ENCODE peak calls at places on chromosomes 3 and 15, in six cellular contexts. One of them, this sample, is unnamed.

GRCh38 chr3:131655076-131655685 is 152.4 kb upstream of the MRPL3 start:
- DNase-seq in thoracic aorta: no peak
- DNase-seq in tibial artery: no peak
- DNase-seq in GM23248: peak; percentile 62
- DNase-seq in left ventricle myocardium inferior: no peak
- DNase-seq in fibroblast of lung: no peak
- DNase-seq in this sample: no peak

GRCh38 chr3:67468511-67468910 is 185.9 kb downstream of the SUCLG2 start:
- DNase-seq in fibroblast of lung: peak; percentile 80
- DNase-seq in GM23248: no peak
- DNase-seq in tibial artery: no peak
- DNase-seq in left ventricle myocardium inferior: no peak
- DNase-seq in thoracic aorta: no peak
- DNase-seq in this sample: no peak

GRCh38 chr15:92394327-92395175 is 870 bp downstream of the ST8SIA2 start:
- DNase-seq in left ventricle myocardium inferior: no peak
- DNase-seq in tibial artery: no peak
- DNase-seq in thoracic aorta: no peak
- DNase-seq in GM23248: no peak
- DNase-seq in fibroblast of lung: peak; percentile 24
- DNase-seq in this sample: no peak

GRCh38 chr15:82951472-82952155 is 906 bp downstream of the HOMER2 start:
- DNase-seq in left ventricle myocardium inferior: no peak
- DNase-seq in GM23248: peak; percentile 75
- DNase-seq in fibroblast of lung: no peak
- DNase-seq in thoracic aorta: no peak
- DNase-seq in tibial artery: no peak
- DNase-seq in this sample: no peak

GRCh38 chr15:73959012-73959581 is 32.8 kb downstream of the LOXL1 start:
- DNase-seq in fibroblast of lung: no peak
- DNase-seq in left ventricle myocardium inferior: no peak
- DNase-seq in GM23248: peak; percentile 40
- DNase-seq in thoracic aorta: no peak
- DNase-seq in tibial artery: no peak
- DNase-seq in this sample: no peak

GRCh38 chr3:11807651-11808050 is 39.0 kb downstream of the TAMM41 start:
- DNase-seq in left ventricle myocardium inferior: no peak
- DNase-seq in fibroblast of lung: no peak
- DNase-seq in tibial artery: no peak
- DNase-seq in thoracic aorta: no peak
- DNase-seq in GM23248: peak; percentile 80
- DNase-seq in this sample: no peak

GRCh38 chr3:11195201-11195600 is 40.9 kb downstream of the HRH1 start:
- DNase-seq in thoracic aorta: no peak
- DNase-seq in tibial artery: no peak
- DNase-seq in fibroblast of lung: peak; percentile 20
- DNase-seq in GM23248: peak; percentile 35
- DNase-seq in left ventricle myocardium inferior: no peak
- DNase-seq in this sample: no peak

GRCh38 chr3:34073961-34074360 is 275.5 kb downstream of the PDCD6IP start:
- DNase-seq in fibroblast of lung: no peak
- DNase-seq in tibial artery: no peak
- DNase-seq in left ventricle myocardium inferior: no peak
- DNase-seq in GM23248: no peak
- DNase-seq in thoracic aorta: no peak
- DNase-seq in this sample: no peak

GRCh38 chr3:174358252-174358651 is 500.9 kb upstream of the NAALADL2 start:
- DNase-seq in GM23248: no peak
- DNase-seq in tibial artery: no peak
- DNase-seq in fibroblast of lung: no peak
- DNase-seq in thoracic aorta: no peak
- DNase-seq in left ventricle myocardium inferior: no peak
- DNase-seq in this sample: no peak

GRCh38 chr3:136149569-136150136 is 46.5 kb downstream of the MSL2 start:
- DNase-seq in left ventricle myocardium inferior: no peak
- DNase-seq in thoracic aorta: no peak
- DNase-seq in GM23248: peak; percentile 54
- DNase-seq in fibroblast of lung: peak; percentile 45
- DNase-seq in tibial artery: no peak
- DNase-seq in this sample: no peak

GRCh38 chr15:96088592-96088991 is 241.9 kb upstream of the NR2F2 start:
- DNase-seq in thoracic aorta: no peak
- DNase-seq in tibial artery: no peak
- DNase-seq in left ventricle myocardium inferior: no peak
- DNase-seq in GM23248: no peak
- DNase-seq in fibroblast of lung: no peak
- DNase-seq in this sample: no peak

GRCh38 chr15:24898715-24899278 is 56.0 kb upstream of the SNRPN start:
- DNase-seq in left ventricle myocardium inferior: no peak
- DNase-seq in GM23248: no peak
- DNase-seq in tibial artery: no peak
- DNase-seq in fibroblast of lung: peak; percentile 0
- DNase-seq in thoracic aorta: no peak
- DNase-seq in this sample: no peak

GRCh38 chr3:127986803-127987202 is 65.4 kb upstream of the SEC61A1 start:
- DNase-seq in thoracic aorta: no peak
- DNase-seq in fibroblast of lung: no peak
- DNase-seq in left ventricle myocardium inferior: peak; percentile 58
- DNase-seq in tibial artery: no peak
- DNase-seq in GM23248: no peak
- DNase-seq in this sample: no peak
- H3K4me1 ChIP-seq in thoracic aorta: no peaks in the 10 kb centered on the region
- H3K4me1 ChIP-seq in fibroblast of lung: no peaks in the 10 kb centered on the region
- H3K4me1 ChIP-seq in left ventricle myocardium inferior: peaks cover 13% of the 10 kb centered on the region
- H3K4me1 ChIP-seq in tibial artery: no peaks in the 10 kb centered on the region
- H3K4me1 ChIP-seq in GM23248: peaks cover 12% of the 10 kb centered on the region
- H3K4me1 ChIP-seq in this sample: no peaks in the 10 kb centered on the region

DNA sequence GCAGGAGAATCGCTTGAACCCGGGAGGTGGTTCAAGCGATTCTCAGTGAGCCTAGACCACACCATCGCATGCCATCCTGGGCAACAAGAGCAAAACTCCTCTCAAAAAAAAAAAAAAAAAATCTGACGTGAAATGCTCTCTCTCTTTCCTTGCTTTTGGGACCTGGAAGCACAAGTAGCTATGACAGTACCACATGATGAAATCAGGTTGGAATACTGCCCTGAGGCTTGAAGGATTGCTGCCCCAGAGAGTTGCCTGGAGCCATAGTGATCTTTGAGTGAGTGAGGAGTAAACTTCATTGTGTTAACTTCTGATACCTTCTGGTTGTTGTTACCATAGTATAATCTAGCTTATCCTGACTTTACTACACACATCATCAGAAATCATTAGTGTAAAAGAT is 23.3 kb downstream of the AKAP13 start:
- DNase-seq in tibial artery: peak; percentile 59
- DNase-seq in fibroblast of lung: peak; percentile 50
- DNase-seq in thoracic aorta: no peak
- DNase-seq in left ventricle myocardium inferior: no peak
- DNase-seq in GM23248: peak; percentile 69
- DNase-seq in this sample: no peak
- H3K4me1 ChIP-seq in tibial artery: peaks cover 74% of the 10 kb centered on the region
- H3K4me1 ChIP-seq in fibroblast of lung: peaks cover 7% of the 10 kb centered on the region
- H3K4me1 ChIP-seq in thoracic aorta: peaks cover 70% of the 10 kb centered on the region
- H3K4me1 ChIP-seq in left ventricle myocardium inferior: peaks cover 92% of the 10 kb centered on the region
- H3K4me1 ChIP-seq in GM23248: peaks cover 67% of the 10 kb centered on the region
- H3K4me1 ChIP-seq in this sample: peaks cover 20% of the 10 kb centered on the region

GRCh38 chr3:195893121-195893449 is 15.3 kb downstream of the TNK2 start:
- DNase-seq in GM23248: no peak
- DNase-seq in left ventricle myocardium inferior: peak; percentile 74
- DNase-seq in tibial artery: peak; percentile 44
- DNase-seq in thoracic aorta: no peak
- DNase-seq in fibroblast of lung: no peak
- DNase-seq in this sample: no peak

GRCh38 chr3:195893916-195894315 is 14.4 kb downstream of the TNK2 start:
- DNase-seq in GM23248: no peak
- DNase-seq in tibial artery: no peak
- DNase-seq in thoracic aorta: no peak
- DNase-seq in fibroblast of lung: no peak
- DNase-seq in left ventricle myocardium inferior: no peak
- DNase-seq in this sample: no peak

GRCh38 chr3:195892105-195892354 is 16.3 kb downstream of the TNK2 start:
- DNase-seq in tibial artery: no peak
- DNase-seq in thoracic aorta: no peak
- DNase-seq in left ventricle myocardium inferior: no peak
- DNase-seq in fibroblast of lung: no peak
- DNase-seq in GM23248: no peak
- DNase-seq in this sample: no peak

GRCh38 chr3:195892355-195893120 is 15.8 kb downstream of the TNK2 start:
- DNase-seq in left ventricle myocardium inferior: peak; percentile 58
- DNase-seq in tibial artery: peak; percentile 51
- DNase-seq in fibroblast of lung: peak; percentile 81
- DNase-seq in thoracic aorta: peak; percentile 56
- DNase-seq in GM23248: peak; percentile 83
- DNase-seq in this sample: no peak

GRCh38 chr3:195893516-195893915 is 14.8 kb downstream of the TNK2 start:
- DNase-seq in left ventricle myocardium inferior: no peak
- DNase-seq in tibial artery: no peak
- DNase-seq in fibroblast of lung: no peak
- DNase-seq in GM23248: no peak
- DNase-seq in thoracic aorta: no peak
- DNase-seq in this sample: no peak
- H3K4me1 ChIP-seq in left ventricle myocardium inferior: peaks cover 64% of the 10 kb centered on the region
- H3K4me1 ChIP-seq in tibial artery: peaks cover 75% of the 10 kb centered on the region
- H3K4me1 ChIP-seq in fibroblast of lung: peaks cover 33% of the 10 kb centered on the region
- H3K4me1 ChIP-seq in GM23248: peaks cover 35% of the 10 kb centered on the region
- H3K4me1 ChIP-seq in thoracic aorta: peaks cover 69% of the 10 kb centered on the region
- H3K4me1 ChIP-seq in this sample: peaks cover 25% of the 10 kb centered on the region

GRCh38 chr3:190309414-190309813 is 12.8 kb downstream of the CLDN1 start:
- DNase-seq in thoracic aorta: no peak
- DNase-seq in GM23248: no peak
- DNase-seq in tibial artery: no peak
- DNase-seq in fibroblast of lung: no peak
- DNase-seq in left ventricle myocardium inferior: no peak
- DNase-seq in this sample: no peak
- H3K4me1 ChIP-seq in thoracic aorta: no peaks in the 10 kb centered on the region
- H3K4me1 ChIP-seq in GM23248: peaks cover 21% of the 10 kb centered on the region
- H3K4me1 ChIP-seq in tibial artery: no peaks in the 10 kb centered on the region
- H3K4me1 ChIP-seq in fibroblast of lung: no peaks in the 10 kb centered on the region
- H3K4me1 ChIP-seq in left ventricle myocardium inferior: no peaks in the 10 kb centered on the region
- H3K4me1 ChIP-seq in this sample: no peaks in the 10 kb centered on the region

GRCh38 chr3:193681631-193682030 is 88.6 kb downstream of the OPA1 start:
- DNase-seq in tibial artery: no peak
- DNase-seq in fibroblast of lung: no peak
- DNase-seq in GM23248: no peak
- DNase-seq in left ventricle myocardium inferior: no peak
- DNase-seq in thoracic aorta: no peak
- DNase-seq in this sample: no peak
- H3K4me1 ChIP-seq in tibial artery: peaks cover 3% of the 10 kb centered on the region
- H3K4me1 ChIP-seq in fibroblast of lung: peaks cover under 1% of the 10 kb centered on the region
- H3K4me1 ChIP-seq in GM23248: peaks cover 6% of the 10 kb centered on the region
- H3K4me1 ChIP-seq in left ventricle myocardium inferior: no peaks in the 10 kb centered on the region
- H3K4me1 ChIP-seq in thoracic aorta: peaks cover 22% of the 10 kb centered on the region
- H3K4me1 ChIP-seq in this sample: no peaks in the 10 kb centered on the region

GRCh38 chr15:67883228-67883773 is 43.5 kb upstream of the RNU6-1 start:
- DNase-seq in thoracic aorta: no peak
- DNase-seq in GM23248: no peak
- DNase-seq in fibroblast of lung: no peak
- DNase-seq in tibial artery: no peak
- DNase-seq in left ventricle myocardium inferior: no peak
- DNase-seq in this sample: no peak
- H3K4me1 ChIP-seq in thoracic aorta: peaks cover 28% of the 10 kb centered on the region
- H3K4me1 ChIP-seq in GM23248: no peaks in the 10 kb centered on the region
- H3K4me1 ChIP-seq in fibroblast of lung: peaks cover 3% of the 10 kb centered on the region
- H3K4me1 ChIP-seq in tibial artery: peaks cover 26% of the 10 kb centered on the region
- H3K4me1 ChIP-seq in left ventricle myocardium inferior: peaks cover 24% of the 10 kb centered on the region
- H3K4me1 ChIP-seq in this sample: peaks cover 3% of the 10 kb centered on the region

GRCh38 chr3:187736418-187736871 is 8.8 kb downstream of the BCL6 start:
- DNase-seq in thoracic aorta: no peak
- DNase-seq in tibial artery: no peak
- DNase-seq in left ventricle myocardium inferior: no peak
- DNase-seq in GM23248: peak; percentile 82
- DNase-seq in fibroblast of lung: peak; percentile 71
- DNase-seq in this sample: no peak
- H3K4me1 ChIP-seq in thoracic aorta: peaks cover 31% of the 10 kb centered on the region
- H3K4me1 ChIP-seq in tibial artery: peaks cover 33% of the 10 kb centered on the region
- H3K4me1 ChIP-seq in left ventricle myocardium inferior: peaks cover 91% of the 10 kb centered on the region
- H3K4me1 ChIP-seq in GM23248: peaks cover 41% of the 10 kb centered on the region
- H3K4me1 ChIP-seq in fibroblast of lung: peaks cover 25% of the 10 kb centered on the region
- H3K4me1 ChIP-seq in this sample: peaks cover 10% of the 10 kb centered on the region

DNA sequence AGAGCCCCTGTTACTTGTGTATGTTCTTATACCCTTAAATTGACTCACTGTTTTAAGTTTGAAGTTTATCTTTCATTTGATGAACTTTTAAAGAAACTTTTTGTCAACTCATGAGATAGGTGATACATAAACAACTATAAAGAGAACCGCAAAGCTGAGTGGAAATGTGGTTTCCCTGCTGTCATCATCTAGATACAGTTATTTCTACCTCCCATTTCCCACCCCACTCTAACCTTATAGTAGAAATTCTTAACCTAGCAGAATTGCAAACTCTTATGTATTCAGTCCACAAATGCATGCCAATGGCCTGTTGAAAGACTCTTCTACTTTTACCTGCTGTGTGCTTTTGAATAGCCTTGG is 2.7 kb downstream of the TIPARP start:
- DNase-seq in fibroblast of lung: no peak
- DNase-seq in thoracic aorta: no peak
- DNase-seq in left ventricle myocardium inferior: no peak
- DNase-seq in tibial artery: no peak
- DNase-seq in GM23248: peak; percentile 27
- DNase-seq in this sample: no peak
- H3K4me1 ChIP-seq in fibroblast of lung: peaks cover 11% of the 10 kb centered on the region
- H3K4me1 ChIP-seq in thoracic aorta: peaks cover 58% of the 10 kb centered on the region
- H3K4me1 ChIP-seq in left ventricle myocardium inferior: peaks cover 86% of the 10 kb centered on the region
- H3K4me1 ChIP-seq in tibial artery: peaks cover 60% of the 10 kb centered on the region
- H3K4me1 ChIP-seq in GM23248: peaks cover 50% of the 10 kb centered on the region
- H3K4me1 ChIP-seq in this sample: peaks cover 18% of the 10 kb centered on the region

GRCh38 chr3:50345008-50345407 is 524 bp downstream of the ZMYND10 start:
- DNase-seq in GM23248: no peak
- DNase-seq in left ventricle myocardium inferior: no peak
- DNase-seq in fibroblast of lung: no peak
- DNase-seq in thoracic aorta: no peak
- DNase-seq in tibial artery: no peak
- DNase-seq in this sample: no peak
- H3K4me1 ChIP-seq in GM23248: peaks cover 11% of the 10 kb centered on the region
- H3K4me1 ChIP-seq in left ventricle myocardium inferior: peaks cover 45% of the 10 kb centered on the region
- H3K4me1 ChIP-seq in fibroblast of lung: peaks cover 3% of the 10 kb centered on the region
- H3K4me1 ChIP-seq in thoracic aorta: peaks cover 45% of the 10 kb centered on the region
- H3K4me1 ChIP-seq in tibial artery: peaks cover 44% of the 10 kb centered on the region
- H3K4me1 ChIP-seq in this sample: peaks cover 44% of the 10 kb centered on the region

DNA sequence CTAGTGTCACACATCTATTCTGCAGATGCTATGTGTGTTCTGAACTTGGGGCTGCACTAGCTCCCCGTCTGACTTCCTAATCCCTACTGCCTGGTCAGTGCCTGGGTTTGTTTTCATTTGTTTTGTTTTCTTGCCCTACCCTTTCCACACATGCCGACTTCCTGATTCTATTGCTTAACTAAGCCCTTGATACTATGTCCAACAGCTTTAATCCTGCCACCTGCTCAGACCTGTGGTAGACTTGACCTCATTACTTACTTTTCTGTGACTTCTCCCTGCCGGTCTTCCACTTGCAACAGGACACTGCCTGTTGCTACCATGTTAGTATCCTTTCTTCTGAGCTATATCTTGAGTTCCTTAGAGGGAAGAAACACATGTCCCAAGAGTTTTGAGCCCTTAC is 39.3 kb upstream of the CEMIP start:
- DNase-seq in GM23248: no peak
- DNase-seq in thoracic aorta: no peak
- DNase-seq in left ventricle myocardium inferior: no peak
- DNase-seq in tibial artery: no peak
- DNase-seq in fibroblast of lung: no peak
- DNase-seq in this sample: no peak
- H3K4me1 ChIP-seq in GM23248: peaks cover 7% of the 10 kb centered on the region
- H3K4me1 ChIP-seq in thoracic aorta: no peaks in the 10 kb centered on the region
- H3K4me1 ChIP-seq in left ventricle myocardium inferior: peaks cover 6% of the 10 kb centered on the region
- H3K4me1 ChIP-seq in tibial artery: peaks cover 19% of the 10 kb centered on the region
- H3K4me1 ChIP-seq in fibroblast of lung: peaks cover 5% of the 10 kb centered on the region
- H3K4me1 ChIP-seq in this sample: no peaks in the 10 kb centered on the region